ENCODE peak calls at places on chromosomes 16 and 17, in seven cellular contexts. O, H, T, G, E, W and X are unnamed samples.

GRCh38 chr16:17520567-17520966 is 49.8 kb upstream of the XYLT1 start:
- DNase-seq in O (no peak), H (no peak), T (no peak), G (no peak), E (no peak), W (no peak), X (no peak)

GRCh38 chr16:20866161-20866772 is 33.9 kb downstream of the DCUN1D3 start:
- DNase-seq in O (peak; percentile 69), H (peak; percentile 89), T (peak; percentile 76), G (peak; percentile 61), E (peak; percentile 78), W (peak; percentile 76), X (peak; percentile 74)

GRCh38 chr16:23334950-23335349 is 32.8 kb downstream of the SCNN1B start:
- DNase-seq in O (no peak), H (no peak), T (no peak), G (no peak), E (no peak), W (no peak), X (no peak)

GRCh38 chr16:67101683-67102082 is 8.1 kb upstream of the PHAF1 start:
- DNase-seq in O (no peak), H (no peak), T (no peak), G (no peak), E (no peak), W (no peak), X (no peak)

GRCh38 chr16:69131167-69131748 is 1.1 kb downstream of the CHTF8 start:
- DNase-seq in O (no peak), H (no peak), T (no peak), G (no peak), E (no peak), W (peak; percentile 54), X (peak; percentile 48)

GRCh38 chr16:2490190-2491105 is 15.5 kb downstream of the TBC1D24 start:
- DNase-seq in O (no peak), H (no peak), T (no peak), G (no peak), E (no peak), W (no peak), X (peak; percentile 74)

GRCh38 chr17:21304091-21304490 is 19.6 kb downstream of the MAP2K3 start:
- DNase-seq in O (no peak), H (peak; percentile 68), T (peak; percentile 41), G (no peak), E (no peak), W (no peak), X (peak; percentile 76)

GRCh38 chr17:2940352-2940751 is 123.1 kb downstream of the OR1D5 start:
- DNase-seq in O (no peak), H (peak; percentile 53), T (peak; percentile 64), G (no peak), E (no peak), W (no peak), X (no peak)

GRCh38 chr17:56978441-56979090 is 635 bp downstream of the SCPEP1 start:
- DNase-seq in O (no peak), H (no peak), T (no peak), G (no peak), E (no peak), W (no peak), X (no peak)

GRCh38 chr16:16004314-16004749 is 54.9 kb downstream of the ABCC1 start:
- DNase-seq in O (no peak), H (no peak), T (no peak), G (no peak), E (no peak), W (no peak), X (no peak)

GRCh38 chr16:66408181-66409048 is 18.7 kb upstream of the BEAN1 start:
- DNase-seq in O (peak; percentile 90), H (no peak), T (no peak), G (no peak), E (peak; percentile 60), W (peak; percentile 57), X (no peak)

GRCh38 chr17:42010898-42011516 is 6.2 kb downstream of the DNAJC7 start:
- DNase-seq in O (no peak), H (no peak), T (no peak), G (no peak), E (no peak), W (peak; percentile 76), X (no peak)

GRCh38 chr17:76791053-76791980 is 53.4 kb downstream of the MFSD11 start:
- DNase-seq in O (no peak), H (no peak), T (no peak), G (no peak), E (no peak), W (peak; percentile 41), X (no peak)

GRCh38 chr16:66503030-66503429 is 46.9 kb downstream of the TK2 start:
- DNase-seq in O (no peak), H (no peak), T (peak; percentile 54), G (no peak), E (no peak), W (no peak), X (peak; percentile 45)

GRCh38 chr16:87115646-87116045 is 201.5 kb downstream of the C16orf95 start:
- DNase-seq in O (no peak), H (no peak), T (no peak), G (no peak), E (no peak), W (no peak), X (no peak)

GRCh38 chr16:11202260-11203091 is 53.5 kb downstream of the SOCS1 start:
- DNase-seq in O (no peak), H (no peak), T (no peak), G (no peak), E (no peak), W (no peak), X (no peak)

GRCh38 chr17:9151091-9151490 is 129.8 kb downstream of the NTN1 start:
- DNase-seq in O (no peak), H (no peak), T (no peak), G (no peak), E (no peak), W (no peak), X (no peak)

GRCh38 chr16:29743475-29743826 is 2.3 kb downstream of the C16orf54 start:
- DNase-seq in O (no peak), H (no peak), T (no peak), G (no peak), E (no peak), W (no peak), X (no peak)

GRCh38 chr17:45270828-45271418 is 9.0 kb upstream of the SPATA32 start:
- DNase-seq in O (no peak), H (peak; percentile 38), T (no peak), G (no peak), E (no peak), W (peak; percentile 68), X (peak; percentile 66)

GRCh38 chr17:18247613-18248001 is 10.9 kb downstream of the FLII start:
- DNase-seq in O (no peak), H (no peak), T (no peak), G (no peak), E (no peak), W (no peak), X (peak; percentile 78)

GRCh38 chr17:50588391-50589111 is 28.0 kb downstream of the CACNA1G start:
- DNase-seq in O (no peak), H (no peak), T (no peak), G (no peak), E (no peak), W (no peak), X (no peak)

GRCh38 chr17:50163846-50164696 is 1.7 kb upstream of the SGCA start:
- DNase-seq in O (no peak), H (no peak), T (peak; percentile 60), G (no peak), E (no peak), W (no peak), X (peak; percentile 68)

GRCh38 chr17:39663688-39664580 is 1.2 kb upstream of the TCAP start:
- DNase-seq in O (no peak), H (no peak), T (no peak), G (no peak), E (peak; percentile 35), W (peak; percentile 88), X (peak; percentile 80)
- H3K27ac ChIP-seq in O (no peak overlapping the region), H (no peak overlapping the region), T (peak overlapping the region; percentile 11), G (no peak overlapping the region), E (peak overlapping the region; percentile 64), W (peak overlapping the region; percentile 25), X (peak overlapping the region; percentile 65)

DNA sequence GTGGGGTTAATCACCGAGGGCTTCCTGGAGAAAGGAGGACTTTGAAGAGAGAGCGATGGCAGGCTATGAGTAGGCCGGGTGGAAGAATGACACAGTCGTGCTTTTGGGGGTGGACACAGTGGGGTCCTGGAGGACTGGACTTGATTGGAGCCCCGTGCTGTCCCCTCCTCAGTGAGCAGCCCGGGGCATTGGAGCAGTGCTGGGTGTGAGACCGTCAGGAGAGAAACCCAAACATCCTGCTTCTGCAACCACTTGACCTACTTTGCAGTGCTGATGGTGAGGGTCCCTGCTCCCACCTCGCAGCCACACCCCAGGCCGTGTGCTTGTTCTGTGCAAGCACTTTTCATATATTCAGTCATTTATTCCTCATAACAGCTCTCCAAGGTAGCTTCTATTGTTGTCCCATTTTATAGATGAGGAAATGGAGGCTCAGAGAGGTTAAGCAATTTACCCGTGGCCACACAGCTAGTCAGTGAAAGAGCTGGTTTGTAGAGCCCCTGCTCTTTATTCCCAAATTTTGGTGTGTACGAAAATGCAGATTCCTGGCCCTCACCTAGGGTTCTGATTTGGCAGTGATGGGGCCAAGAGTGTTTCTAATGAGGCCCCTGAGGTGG is 11.7 kb upstream of the ADGRG3 start:
- DNase-seq in O (no peak), H (no peak), T (no peak), G (no peak), E (no peak), W (no peak), X (no peak)
- H3K4me1 ChIP-seq in O (peaks cover 19% of the 10 kb centered on the region), H (peaks cover 10% of the 10 kb centered on the region), T (no peaks in the 10 kb centered on the region), G (no peaks in the 10 kb centered on the region), E (no peaks in the 10 kb centered on the region), W (no peaks in the 10 kb centered on the region), X (peaks cover 6% of the 10 kb centered on the region)

DNA sequence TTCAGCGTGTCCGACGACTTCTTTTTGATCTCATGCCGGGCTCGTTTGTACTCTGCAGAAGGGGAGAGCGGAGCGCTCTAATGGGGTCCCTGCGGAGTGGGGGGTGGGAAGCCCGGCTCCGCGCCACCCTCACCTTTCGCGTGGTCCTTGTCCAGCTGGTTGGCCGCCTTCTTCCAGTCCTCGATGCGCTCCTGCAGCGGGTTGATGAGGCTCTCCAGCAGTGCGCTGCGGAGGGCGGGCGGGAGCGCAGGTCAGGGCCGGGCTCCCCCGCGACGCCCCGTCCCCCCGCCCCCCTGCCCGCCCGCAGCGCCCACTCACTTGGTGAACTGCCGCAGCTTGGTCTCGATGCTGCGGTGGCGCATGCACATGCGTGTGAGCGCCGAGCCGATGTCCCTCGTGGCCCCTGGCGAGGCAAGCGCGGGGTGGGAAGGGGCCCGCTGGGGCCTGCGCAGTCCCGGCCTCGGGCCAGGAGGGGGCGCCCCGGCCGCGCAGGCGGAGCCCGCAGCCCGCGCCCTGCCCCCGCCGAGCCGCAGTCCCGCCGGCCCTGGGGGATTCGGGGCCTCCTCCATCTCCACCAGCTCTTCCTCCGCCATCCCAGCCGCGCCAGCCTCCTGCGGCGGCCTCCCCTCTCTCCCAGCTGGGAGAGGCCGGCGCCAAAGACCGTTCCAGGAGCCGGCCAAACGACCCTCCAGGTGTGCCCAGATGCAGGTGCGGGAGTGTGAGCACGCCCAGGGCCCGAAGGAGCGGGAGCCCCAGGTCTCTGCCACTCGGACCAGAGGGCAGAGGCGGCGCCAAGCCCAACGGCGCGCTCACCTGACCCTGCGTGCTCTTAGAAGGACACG is 6.0 kb downstream of the MTSS2 start:
- DNase-seq in O (no peak), H (no peak), T (peak; percentile 52), G (no peak), E (no peak), W (peak; percentile 54), X (peak; percentile 78)
- H3K27ac ChIP-seq in O (no peak overlapping the region), H (peak overlapping the region; percentile 92), T (no peak overlapping the region), G (no peak overlapping the region), E (no peak overlapping the region), W (peak overlapping the region; percentile 33), X (no peak overlapping the region)

DNA sequence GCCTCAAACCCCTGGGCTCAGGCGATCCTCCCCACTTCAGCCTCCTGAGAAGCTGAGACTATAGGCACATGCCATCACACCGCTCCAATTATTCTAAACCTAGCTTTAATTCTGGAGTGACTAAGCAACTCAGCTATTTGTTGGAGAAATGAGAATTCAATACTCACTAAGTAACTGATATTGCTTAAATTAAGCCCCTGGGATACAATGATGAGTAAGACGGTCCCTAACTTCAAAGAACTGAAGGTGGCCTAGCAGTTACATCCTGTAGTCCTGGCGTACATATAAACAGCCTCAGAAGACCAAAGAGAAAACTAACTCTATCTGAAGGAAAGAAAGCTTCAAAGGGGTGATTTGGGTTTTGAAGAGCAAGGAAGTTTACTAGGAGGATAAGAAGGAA is 25.0 kb downstream of the XPO6 start:
- DNase-seq in O (no peak), H (no peak), T (no peak), G (no peak), E (no peak), W (no peak), X (no peak)
- H3K4me1 ChIP-seq in O (peaks cover 23% of the 10 kb centered on the region), H (peaks cover 42% of the 10 kb centered on the region), T (peaks cover 12% of the 10 kb centered on the region), G (peaks cover 3% of the 10 kb centered on the region), E (peaks cover 66% of the 10 kb centered on the region), W (peaks cover 51% of the 10 kb centered on the region), X (peaks cover 3% of the 10 kb centered on the region)